ENCODE peak calls at places on chromosomes 3 and 15, in five cellular contexts. P is PC-3, R is ascending aorta, V is brain microvascular endothelial cell, K is astrocyte. Z is an unnamed sample.

GRCh38 chr15:25863067-25863967 is at the start of gene ATP10A:
- DNase-seq in P (peak), R (no peak), V (peak), K (peak), Z (peak)

GRCh38 chr3:188531210-188531609 is 377.3 kb downstream of the LPP start:
- DNase-seq in P (peak), R (no peak), V (peak), K (peak), Z (no peak)

GRCh38 chr3:63687569-63688233 is 35.2 kb downstream of the SNTN start:
- DNase-seq in P (no peak), R (no peak), V (peak), K (peak), Z (no peak)

GRCh38 chr3:8210752-8211405 is 290.7 kb upstream of the LMCD1 start:
- DNase-seq in P (peak), R (no peak), V (peak), K (peak), Z (peak)

GRCh38 chr3:185152433-185153169 is at the start of gene C3orf70:
- DNase-seq in P (peak), R (no peak), V (peak), K (peak), Z (peak)

GRCh38 chr3:179244874-179245273 is 6.0 kb downstream of the KCNMB3 start:
- DNase-seq in P (peak), R (no peak), V (no peak), K (peak), Z (no peak)

GRCh38 chr15:78077860-78078187 is 313 bp upstream of the TBC1D2B start:
- DNase-seq in P (peak), R (no peak), V (no peak), K (no peak), Z (no peak)

GRCh38 chr3:168426196-168426595 is 330.5 kb upstream of the GOLIM4 start:
- DNase-seq in P (peak), R (no peak), V (peak), K (peak), Z (peak)

GRCh38 chr3:128942161-128942952 is 51.5 kb downstream of the CFAP92 start:
- DNase-seq in P (peak), R (no peak), V (no peak), K (no peak), Z (peak)

GRCh38 chr15:39934415-39935044 is 615 bp downstream of the EIF2AK4 start:
- DNase-seq in P (peak), R (no peak), V (no peak), K (peak), Z (peak)

GRCh38 chr3:46496745-46497555 is 826 bp upstream of the RTP3 start:
- DNase-seq in P (peak), R (no peak), V (no peak), K (no peak), Z (peak)

GRCh38 chr3:23763040-23763477 is 42.7 kb upstream of the UBE2E1 start:
- DNase-seq in P (no peak), R (no peak), V (no peak), K (peak), Z (peak)

GRCh38 chr3:53044371-53045106 is 1.3 kb downstream of the SFMBT1 start:
- DNase-seq in P (peak), R (no peak), V (peak), K (peak), Z (peak)

GRCh38 chr3:7953449-7954015 is 548.1 kb upstream of the LMCD1 start:
- DNase-seq in P (no peak), R (no peak), V (no peak), K (no peak), Z (no peak)

GRCh38 chr3:184630861-184631260 is 69.3 kb downstream of the EPHB3 start:
- DNase-seq in P (no peak), R (no peak), V (no peak), K (no peak), Z (no peak)

GRCh38 chr3:194931366-194931765 is 245.7 kb downstream of the FAM43A start:
- DNase-seq in P (no peak), R (no peak), V (no peak), K (peak), Z (no peak)

GRCh38 chr3:45592405-45592804 is 2.1 kb upstream of the LIMD1 start:
- DNase-seq in P (no peak), R (no peak), V (no peak), K (no peak), Z (no peak)

GRCh38 chr3:139974809-139975425 is 39.9 kb downstream of the CLSTN2 start:
- DNase-seq in P (no peak), R (no peak), V (no peak), K (no peak), Z (no peak)

GRCh38 chr3:154795582-154795981 is 284.5 kb upstream of the MME start:
- DNase-seq in P (peak), R (no peak), V (peak), K (peak), Z (peak)

GRCh38 chr15:48250640-48251076 is 44.6 kb downstream of the SLC12A1 start:
- DNase-seq in P (peak), R (no peak), V (peak), K (peak), Z (peak)

GRCh38 chr3:69716119-69716518 is 23.1 kb upstream of the MITF start:
- DNase-seq in P (no peak), R (no peak), V (no peak), K (no peak), Z (no peak)

GRCh38 chr3:118817748-118818165 is 216.9 kb downstream of the IGSF11 start:
- DNase-seq in P (peak), R (no peak), V (peak), K (peak), Z (peak)

GRCh38 chr15:42070966-42071350 is 23.4 kb downstream of the PLA2G4D start:
- DNase-seq in P (no peak), R (no peak), V (no peak), K (no peak), Z (no peak)

GRCh38 chr3:161254861-161255260 is 33.8 kb downstream of the NMD3 start:
- DNase-seq in P (no peak), R (no peak), V (no peak), K (no peak), Z (no peak)

GRCh38 chr3:173301647-173302046 is 95.9 kb upstream of the NLGN1 start:
- DNase-seq in P (no peak), R (no peak), V (no peak), K (no peak), Z (no peak)

GRCh38 chr15:36080759-36081158 is 498.7 kb upstream of the CDIN1 start:
- DNase-seq in P (no peak), R (no peak), V (no peak), K (peak), Z (no peak)

GRCh38 chr3:140290105-140290504 is 355.1 kb downstream of the CLSTN2 start:
- DNase-seq in P (no peak), R (no peak), V (peak), K (peak), Z (no peak)

GRCh38 chr15:55780292-55780691 is 37.3 kb upstream of the PRTG start:
- DNase-seq in P (no peak), R (no peak), V (no peak), K (no peak), Z (no peak)

GRCh38 chr3:24149032-24149431 is 203.9 kb downstream of the NR1D2 start:
- DNase-seq in P (peak), R (no peak), V (no peak), K (no peak), Z (no peak)

GRCh38 chr15:39455502-39455991 is 125.3 kb upstream of the THBS1 start:
- DNase-seq in P (peak), R (no peak), V (peak), K (peak), Z (peak)

GRCh38 chr3:173584093-173584833 is 186.7 kb downstream of the NLGN1 start:
- DNase-seq in P (peak), R (no peak), V (peak), K (peak), Z (peak)

GRCh38 chr3:61141697-61142096 is 109.6 kb downstream of the FHIT start:
- DNase-seq in P (no peak), R (no peak), V (no peak), K (no peak), Z (no peak)

GRCh38 chr3:45612138-45612537 is 17.6 kb downstream of the LIMD1 start:
- DNase-seq in P (no peak), R (no peak), V (no peak), K (no peak), Z (no peak)

GRCh38 chr3:11507719-11508118 is 136.0 kb downstream of the VGLL4 start:
- DNase-seq in P (no peak), R (no peak), V (no peak), K (no peak), Z (no peak)

GRCh38 chr3:158532099-158532734 is 38.8 kb upstream of the MLF1 start:
- DNase-seq in P (peak), R (no peak), V (peak), K (peak), Z (peak)

GRCh38 chr3:185933374-185933950 is 4.4 kb downstream of the TRA2B start:
- DNase-seq in P (no peak), R (no peak), V (no peak), K (no peak), Z (no peak)

GRCh38 chr15:64732156-64732860 is 43.1 kb downstream of the RBPMS2 start:
- DNase-seq in P (no peak), R (no peak), V (no peak), K (no peak), Z (no peak)

GRCh38 chr3:138468886-138469285 is 34.5 kb downstream of the ESYT3 start:
- DNase-seq in P (peak), R (no peak), V (peak), K (no peak), Z (no peak)
- H3K27ac ChIP-seq in P (peak), R (no peak), V (no peak), K (no peak), Z (no peak)

DNA sequence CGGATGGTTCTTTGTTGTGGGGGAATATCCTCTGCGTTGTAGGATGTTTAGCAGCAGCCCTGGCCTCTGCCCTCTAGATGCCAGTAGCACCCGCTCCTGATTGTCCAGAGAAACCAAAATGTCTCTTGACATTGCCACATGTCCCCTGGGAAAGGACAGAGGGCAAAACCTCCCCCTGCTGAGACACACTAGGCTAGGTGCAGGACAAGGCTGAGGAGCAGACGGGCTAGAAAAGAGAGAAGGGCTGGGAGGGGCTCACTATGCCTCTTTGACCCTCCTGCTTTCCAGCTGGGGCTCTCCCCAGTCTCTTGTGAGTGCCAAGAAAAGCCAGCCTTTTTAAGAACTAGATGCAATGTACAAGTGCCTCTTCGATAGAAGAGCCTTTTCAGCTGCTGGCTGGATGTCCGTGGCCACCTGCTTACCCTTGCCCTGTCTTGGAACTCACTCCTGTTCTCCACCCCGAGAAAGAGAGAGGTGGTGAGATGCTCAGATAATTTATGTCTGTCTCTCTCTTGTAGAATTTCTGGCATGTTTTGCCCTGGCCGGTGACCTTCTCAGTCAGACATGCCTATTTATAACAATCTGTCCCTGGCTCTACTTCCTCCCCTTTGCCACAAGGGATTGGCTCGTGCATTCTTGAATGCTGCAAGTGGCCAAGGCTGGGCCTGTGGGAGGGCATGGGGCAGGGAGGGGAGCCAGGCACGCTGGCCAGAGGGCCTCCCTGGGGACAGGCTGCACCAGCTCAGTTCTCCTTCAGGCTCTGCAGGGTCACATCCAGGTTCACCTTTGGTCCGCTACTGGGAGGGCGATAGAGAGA is 142.6 kb downstream of the RPLP1 start:
- DNase-seq in P (no peak), R (peak), V (no peak), K (peak), Z (no peak)
- H3K27ac ChIP-seq in P (peak), R (peak), V (no peak), K (no peak), Z (no peak)

GRCh38 chr3:51691021-51691420 is 15.8 kb upstream of the GRM2 start:
- DNase-seq in P (no peak), R (no peak), V (no peak), K (no peak), Z (no peak)
- H3K27ac ChIP-seq in P (no peak), R (no peak), V (no peak), K (no peak), Z (no peak)

GRCh38 chr3:149828390-149828789 is 15.4 kb downstream of the RNF13 start:
- DNase-seq in P (no peak), R (no peak), V (no peak), K (no peak), Z (no peak)
- H3K27ac ChIP-seq in P (no peak), R (no peak), V (no peak), K (no peak), Z (no peak)

DNA sequence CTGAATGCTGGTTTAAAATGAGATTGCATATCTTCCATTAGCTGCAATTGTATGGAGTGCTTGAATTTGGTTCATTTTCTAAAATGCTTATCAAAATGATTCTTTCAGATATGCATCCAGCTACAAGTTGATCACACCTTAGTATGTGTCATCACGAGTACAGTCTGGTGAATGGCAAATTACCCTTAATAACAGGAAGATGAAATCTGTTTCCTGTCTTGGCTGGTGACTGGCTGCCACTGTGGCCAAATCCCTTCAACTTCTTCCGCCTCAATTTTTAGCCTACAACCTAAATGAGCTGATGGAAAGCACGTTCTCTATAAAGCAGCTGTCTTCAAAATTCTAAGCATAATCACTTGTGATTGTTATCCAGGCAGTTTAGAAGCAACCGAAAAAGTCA is 387.2 kb upstream of the NECTIN3 start:
- DNase-seq in P (no peak), R (no peak), V (no peak), K (no peak), Z (no peak)
- H3K27ac ChIP-seq in P (no peak), R (no peak), V (no peak), K (no peak), Z (no peak)

GRCh38 chr15:101280007-101280406 is 2.7 kb upstream of the SELENOS start:
- DNase-seq in P (no peak), R (no peak), V (no peak), K (no peak), Z (no peak)

GRCh38 chr15:101277038-101277822 is at the start of gene SELENOS:
- DNase-seq in P (peak), R (peak), V (peak), K (peak), Z (peak)

GRCh38 chr15:101276501-101277037 is 716 bp downstream of the SELENOS start:
- DNase-seq in P (peak), R (no peak), V (peak), K (peak), Z (no peak)

GRCh38 chr15:101275018-101275417 is 2.3 kb downstream of the SELENOS start:
- DNase-seq in P (no peak), R (no peak), V (no peak), K (no peak), Z (no peak)

DNA sequence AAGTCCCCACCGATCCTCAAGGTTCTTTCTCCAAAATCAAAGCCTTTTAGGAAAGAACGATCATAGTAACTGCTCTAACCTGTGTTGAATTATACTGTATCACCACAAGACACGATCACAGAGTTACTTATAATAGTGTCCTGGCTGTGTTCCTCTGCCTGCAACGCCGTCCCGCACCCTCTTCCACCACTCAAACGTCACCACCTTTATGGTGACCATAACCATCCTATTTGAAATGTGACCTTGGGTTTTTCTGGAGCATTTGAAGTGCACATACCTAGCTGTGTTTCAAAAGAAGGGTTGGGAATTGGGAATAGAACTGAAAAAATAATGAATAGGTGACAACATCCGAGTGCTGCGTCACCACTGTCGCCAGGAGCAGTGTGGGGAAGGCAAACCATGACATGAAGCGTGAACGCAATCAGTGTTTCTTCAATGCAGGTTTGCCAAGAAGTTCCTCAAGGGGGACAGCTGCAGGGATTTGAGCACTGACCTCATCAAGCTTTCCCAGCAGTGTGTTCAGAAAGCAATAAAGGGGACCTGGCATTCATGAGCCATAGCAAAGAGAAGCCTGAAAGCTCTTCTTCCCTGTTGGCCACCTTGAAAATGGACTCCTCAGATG is 769 bp upstream of the SELENOS start:
- DNase-seq in P (no peak), R (no peak), V (no peak), K (no peak), Z (no peak)
- H3K27ac ChIP-seq in P (no peak), R (peak), V (no peak), K (no peak), Z (peak)

Z was measured in fibroblast of lung.